ENCODE peak calls at places on chromosome 19, in eight cellular contexts. D is left ventricle myocardium superior, N is NCI-H2171 treated with DMSO at 0.1 percent for 48 hours, O is astrocyte of the cerebellum, K is T-helper 1 cell, C is neural progenitor cell, V is NCI-H2107, M is glutamatergic neuron. R is an unnamed sample.

GRCh38 chr19:3323026-3323425 is 43.4 kb upstream of the NFIC start:
- DNase-seq in C (no peak), N (no peak), V (no peak), M (no peak), K (no peak), O (no peak), D (no peak), R (no peak)

GRCh38 chr19:7648265-7649014 is 11.5 kb downstream of the STXBP2 start:
- DNase-seq in O (no peak), N (no peak), K (no peak), V (no peak), M (no peak), D (no peak), C (no peak), R (no peak)

GRCh38 chr19:28569132-28570114 is 643.5 kb downstream of the UQCRFS1 start:
- DNase-seq in N (no peak), K (no peak), M (no peak), V (no peak), C (no peak), O (no peak), D (no peak), R (no peak)

GRCh38 chr19:50290011-50290410 is 39.2 kb downstream of the KCNC3 start:
- DNase-seq in C (peak; percentile 32), K (no peak), N (no peak), V (no peak), O (no peak), M (no peak), D (no peak), R (no peak)

GRCh38 chr19:14147797-14148605 is 11.6 kb upstream of the ASF1B start:
- DNase-seq in C (peak; percentile 86), N (peak; percentile 36), O (peak; percentile 4), K (no peak), D (peak; percentile 87), V (no peak), M (peak; percentile 86), R (peak; percentile 45)

GRCh38 chr19:16841391-16841926 is 12.3 kb downstream of the SIN3B start:
- DNase-seq in O (no peak), C (no peak), K (no peak), M (no peak), N (no peak), D (no peak), V (no peak), R (no peak)

GRCh38 chr19:4300589-4300988 is 1.6 kb downstream of the TMIGD2 start:
- DNase-seq in V (no peak), O (no peak), D (no peak), K (no peak), C (no peak), M (no peak), N (no peak), R (no peak)

GRCh38 chr19:34715357-34715756 is 18.7 kb upstream of the ZNF181 start:
- DNase-seq in K (no peak), M (no peak), V (no peak), C (no peak), N (no peak), O (no peak), D (no peak), R (no peak)

GRCh38 chr19:54021363-54021762 is 29.9 kb downstream of the CACNG6 start:
- DNase-seq in K (no peak), O (no peak), C (no peak), M (no peak), V (no peak), N (no peak), D (no peak), R (no peak)

GRCh38 chr19:4913996-4914735 is 4.9 kb downstream of the UHRF1 start:
- DNase-seq in C (no peak), D (no peak), O (no peak), N (no peak), M (no peak), K (no peak), V (no peak), R (no peak)

GRCh38 chr19:41702208-41702651 is 6.2 kb upstream of the CEACAM5 start:
- DNase-seq in M (no peak), V (no peak), N (no peak), C (no peak), D (no peak), O (no peak), K (no peak), R (no peak)

GRCh38 chr19:54158812-54159351 is 639 bp downstream of the LENG1 start:
- DNase-seq in C (peak; percentile 27), N (no peak), D (no peak), K (no peak), V (no peak), M (no peak), O (no peak), R (peak; percentile 47)

GRCh38 chr19:8145969-8146368 is 3.4 kb downstream of the FBN3 start:
- DNase-seq in D (no peak), M (no peak), O (no peak), C (peak; percentile 26), V (peak; percentile 77), N (peak; percentile 89), K (no peak), R (no peak)

GRCh38 chr19:47673426-47673825 is 39.8 kb upstream of the EHD2 start:
- DNase-seq in C (no peak), N (no peak), O (no peak), D (no peak), V (no peak), M (no peak), K (no peak), R (no peak)

GRCh38 chr19:18202759-18203407 is 959 bp downstream of the RAB3A start:
- DNase-seq in N (peak; percentile 33), C (peak; percentile 48), V (no peak), O (no peak), D (peak; percentile 62), K (no peak), M (peak; percentile 49), R (peak; percentile 19)

GRCh38 chr19:54969647-54970046 is 3.5 kb downstream of the NLRP2 start:
- DNase-seq in K (no peak), N (no peak), V (no peak), O (no peak), C (no peak), M (no peak), D (no peak), R (no peak)

GRCh38 chr19:16025108-16026101 is 50.9 kb upstream of the TPM4 start:
- DNase-seq in C (peak; percentile 36), K (no peak), O (no peak), N (no peak), M (no peak), V (no peak), D (no peak), R (no peak)

GRCh38 chr19:1355258-1355973 is 28.3 kb upstream of the NDUFS7 start:
- DNase-seq in M (no peak), C (peak; percentile 77), N (no peak), D (no peak), O (no peak), K (no peak), V (no peak), R (no peak)